ENCODE peak calls at places on chromosomes 11 and 22, in nine cellular contexts. N is NCI-H1436, E is Kasumi-1, Y is NCI-H2029, S is pulmonary artery endothelial cell, H is MCF 10A, Z is astrocyte of the spinal cord, T is ELF-1, X is dermis microvascular lymphatic vessel endothelial cell. C is an unnamed sample.

GRCh38 chr11:62610814-62611704 is 1.5 kb downstream of the EML3 start:
- DNase-seq in N (no peak), E (no peak), Y (no peak), S (no peak), H (no peak), Z (no peak), T (no peak), X (no peak), C (no peak)

GRCh38 chr22:46737976-46738641 is at the start of gene CERK:
- DNase-seq in N (peak; percentile 57), E (peak; percentile 27), Y (peak; percentile 25), S (no peak), H (peak; percentile 52), Z (peak; percentile 75), T (no peak), X (peak; percentile 79), C (peak; percentile 22)

GRCh38 chr11:63747006-63747405 is 21.6 kb downstream of the ZFTA start:
- DNase-seq in N (no peak), E (no peak), Y (no peak), S (no peak), H (no peak), Z (no peak), T (no peak), X (no peak), C (no peak)

GRCh38 chr11:35814720-35815305 is 129.0 kb upstream of the LDLRAD3 start:
- DNase-seq in N (no peak), E (no peak), Y (no peak), S (no peak), H (no peak), Z (no peak), T (no peak), X (no peak), C (no peak)

GRCh38 chr11:73308963-73309960 is 1.2 kb downstream of the ARHGEF17 start:
- DNase-seq in N (no peak), E (peak; percentile 44), Y (peak; percentile 30), S (peak; percentile 76), H (peak; percentile 93), Z (peak; percentile 97), T (peak; percentile 96), X (peak; percentile 96), C (peak; percentile 92)

GRCh38 chr11:130145975-130146776 is 13.4 kb upstream of the ST14 start:
- DNase-seq in N (no peak), E (no peak), Y (peak; percentile 36), S (no peak), H (peak; percentile 91), Z (peak; percentile 22), T (peak; percentile 84), X (peak; percentile 39), C (peak; percentile 11)

GRCh38 chr11:128536521-128536920 is 50.8 kb downstream of the ETS1 start:
- DNase-seq in N (no peak), E (no peak), Y (no peak), S (no peak), H (no peak), Z (no peak), T (no peak), X (no peak), C (no peak)

GRCh38 chr11:79592441-79593223 is 151.8 kb upstream of the TENM4 start:
- DNase-seq in N (no peak), E (peak; percentile 29), Y (no peak), S (no peak), H (no peak), Z (no peak), T (no peak), X (no peak), C (peak; percentile 86)

GRCh38 chr22:23206915-23207314 is 26.6 kb downstream of the BCR start:
- DNase-seq in N (no peak), E (no peak), Y (no peak), S (no peak), H (no peak), Z (no peak), T (no peak), X (no peak), C (no peak)

GRCh38 chr11:58645854-58646253 is 23.4 kb downstream of the CNTF start:
- DNase-seq in N (no peak), E (no peak), Y (no peak), S (no peak), H (no peak), Z (no peak), T (no peak), X (no peak), C (no peak)

GRCh38 chr11:109138200-109138599 is 283.8 kb upstream of the C11orf87 start:
- DNase-seq in N (no peak), E (no peak), Y (no peak), S (no peak), H (peak; percentile 56), Z (no peak), T (no peak), X (no peak), C (no peak)

GRCh38 chr11:107785401-107785800 is 73.2 kb downstream of the SLC35F2 start:
- DNase-seq in N (no peak), E (no peak), Y (no peak), S (no peak), H (peak; percentile 47), Z (no peak), T (no peak), X (no peak), C (peak; percentile 94)

GRCh38 chr22:38180841-38181452 is 683 bp downstream of the PLA2G6 start:
- DNase-seq in N (no peak), E (peak; percentile 36), Y (peak; percentile 47), S (no peak), H (peak; percentile 89), Z (no peak), T (peak; percentile 81), X (peak; percentile 65), C (no peak)

GRCh38 chr11:59289782-59290181 is 68.9 kb upstream of the OR5AN1 start:
- DNase-seq in N (no peak), E (no peak), Y (no peak), S (no peak), H (no peak), Z (no peak), T (no peak), X (no peak), C (no peak)

GRCh38 chr11:59053387-59053786 is 32.7 kb upstream of the GLYATL1B start:
- DNase-seq in N (no peak), E (peak; percentile 40), Y (no peak), S (peak; percentile 1), H (peak; percentile 69), Z (peak; percentile 17), T (peak; percentile 53), X (peak; percentile 61), C (peak; percentile 30)

GRCh38 chr22:32932176-32932575 is 126.0 kb downstream of the SYN3 start:
- DNase-seq in N (no peak), E (no peak), Y (no peak), S (no peak), H (no peak), Z (no peak), T (no peak), X (no peak), C (peak; percentile 84)

GRCh38 chr11:68841718-68842426 is at the start of gene CPT1A:
- DNase-seq in N (no peak), E (peak; percentile 65), Y (peak; percentile 83), S (no peak), H (peak; percentile 74), Z (peak; percentile 61), T (peak; percentile 53), X (peak; percentile 80), C (no peak)

GRCh38 chr11:68584097-68584496 is 100.2 kb upstream of the GAL start:
- DNase-seq in N (no peak), E (peak; percentile 62), Y (peak; percentile 19), S (no peak), H (peak; percentile 37), Z (no peak), T (peak; percentile 83), X (peak; percentile 43), C (no peak)

GRCh38 chr11:117814766-117815261 is 9.7 kb downstream of the FXYD2 start:
- DNase-seq in N (peak; percentile 86), E (peak; percentile 35), Y (peak; percentile 95), S (no peak), H (no peak), Z (peak; percentile 27), T (peak; percentile 69), X (peak; percentile 19), C (peak; percentile 98)

GRCh38 chr11:116529681-116530080 is 243.1 kb downstream of the BUD13 start:
- DNase-seq in N (no peak), E (no peak), Y (no peak), S (no peak), H (no peak), Z (no peak), T (no peak), X (no peak), C (no peak)

GRCh38 chr11:93817426-93818348 is 32.7 kb downstream of the VSTM5 start:
- DNase-seq in N (no peak), E (no peak), Y (no peak), S (no peak), H (no peak), Z (no peak), T (peak; percentile 60), X (no peak), C (no peak)

GRCh38 chr11:67370351-67371076 is 2.9 kb downstream of the CLCF1 start:
- DNase-seq in N (no peak), E (no peak), Y (no peak), S (no peak), H (no peak), Z (no peak), T (no peak), X (peak; percentile 36), C (no peak)

GRCh38 chr22:22948651-22949611 is 61.3 kb downstream of the IGLL5 start:
- DNase-seq in N (no peak), E (no peak), Y (no peak), S (no peak), H (peak; percentile 7), Z (no peak), T (peak; percentile 1), X (no peak), C (no peak)

GRCh38 chr22:19108807-19109197 is 13.4 kb downstream of the DGCR2 start:
- DNase-seq in N (no peak), E (no peak), Y (no peak), S (no peak), H (peak; percentile 45), Z (no peak), T (no peak), X (no peak), C (no peak)

C was measured in kidney glomerular epithelial cell.